ENCODE peak calls at places on chromosomes 1 and 21, in four cellular contexts. N is A549, M is mammary epithelial cell, W is IMR-90. K is an unnamed sample.

GRCh38 chr1:200296091-200296661 is 113.7 kb downstream of the ZNF281 start:
- DNase-seq in N (peak; percentile 32), M (no peak), W (no peak), K (no peak)

GRCh38 chr1:41474490-41475271 is 9.8 kb downstream of the EDN2 start:
- DNase-seq in N (no peak), M (no peak), W (no peak), K (peak; percentile 47)

GRCh38 chr1:113363935-113364334 is 26.4 kb upstream of the MAGI3 start:
- DNase-seq in N (no peak), M (no peak), W (no peak), K (no peak)

GRCh38 chr1:18643154-18644012 is 12.7 kb downstream of the PAX7 start:
- DNase-seq in N (no peak), M (no peak), W (no peak), K (no peak)

GRCh38 chr1:212062832-212063438 is 27.4 kb downstream of the DTL start:
- DNase-seq in N (peak; percentile 55), M (peak; percentile 9), W (peak; percentile 57), K (peak; percentile 43)

GRCh38 chr1:15876357-15876756 is 28.9 kb downstream of the SPEN start:
- DNase-seq in N (peak; percentile 75), M (no peak), W (no peak), K (no peak)

GRCh38 chr1:119771770-119772169 is 3.1 kb upstream of the HMGCS2 start:
- DNase-seq in N (no peak), M (no peak), W (no peak), K (no peak)

GRCh38 chr1:84141177-84142003 is 2.7 kb upstream of the PRKACB start:
- DNase-seq in N (no peak), M (no peak), W (peak; percentile 40), K (no peak)

GRCh38 chr21:25635310-25635709 is 3.7 kb upstream of the JAM2 start:
- DNase-seq in N (no peak), M (no peak), W (no peak), K (no peak)

GRCh38 chr1:210758761-210759160 is 375.2 kb downstream of the KCNH1 start:
- DNase-seq in N (no peak), M (no peak), W (no peak), K (no peak)

GRCh38 chr1:10497109-10497508 is 22.4 kb downstream of the PEX14 start:
- DNase-seq in N (no peak), M (no peak), W (no peak), K (no peak)
- H3K4me2 ChIP-seq in N (no peak overlapping the region), M (no peak overlapping the region), W (no peak overlapping the region), K (no peak overlapping the region)

GRCh38 chr1:1777510-1777909 is 760 bp downstream of the NADK start:
- DNase-seq in N (no peak), M (no peak), W (no peak), K (peak; percentile 71)
- H3K4me1 ChIP-seq in N (peaks cover 33% of the 10 kb centered on the region), M (peaks cover 25% of the 10 kb centered on the region), W (peaks cover 20% of the 10 kb centered on the region), K (peaks cover 12% of the 10 kb centered on the region)

GRCh38 chr1:110243146-110243545 is 33.0 kb downstream of the KCNC4 start:
- DNase-seq in N (no peak), M (no peak), W (no peak), K (no peak)
- H3K4me2 ChIP-seq in N (no peak overlapping the region), M (no peak overlapping the region), W (no peak overlapping the region), K (no peak overlapping the region)

GRCh38 chr1:160401972-160402795 is 1.8 kb downstream of the VANGL2 start:
- DNase-seq in N (no peak), M (no peak), W (no peak), K (no peak)
- H3K4me1 ChIP-seq in N (peaks cover 23% of the 10 kb centered on the region), M (peaks cover 31% of the 10 kb centered on the region), W (no peaks in the 10 kb centered on the region), K (no peaks in the 10 kb centered on the region)

K was measured in fibroblast of lung.